ENCODE peak calls at places on chromosomes 11 and 22, in ten cellular contexts. N is NCI-H1930; S is T1000; C is lower lobe of right lung; L is endodermal cell; Y is activated T-cell treated with anti-CD3 and anti-CD28 coated beads, Interleukin-2, amount 50 U/mL, for 72 hours; J is stimulated activated CD4-positive, alpha-beta T cell treated with anti-CD3 and anti-CD28 coated beads, Interleukin-15, amount 100 ng/mL, for 24 hours; G is NCI-H69; T is neural progenitor cell; D is non-pigmented ciliary epithelial cell. I is an unnamed sample.

GRCh38 chr22:40684728-40685127 is 5.4 kb downstream of the MCHR1 start:
- DNase-seq in N (no peak), S (no peak), C (no peak), L (peak; percentile 93), Y (no peak), J (peak; percentile 9), G (peak; percentile 83), T (no peak), D (no peak), I (no peak)

GRCh38 chr11:16820324-16821092 is 82.1 kb downstream of the C11orf58 start:
- DNase-seq in N (no peak), S (peak; percentile 74), C (peak; percentile 81), L (peak; percentile 95), Y (peak; percentile 38), J (peak; percentile 85), G (peak; percentile 89), T (peak; percentile 90), D (peak; percentile 43), I (peak; percentile 58)

GRCh38 chr11:123653997-123654565 is 343 bp downstream of the SCN3B start:
- DNase-seq in N (peak; percentile 37), S (no peak), C (peak; percentile 54), L (peak; percentile 89), Y (peak; percentile 48), J (peak; percentile 50), G (peak; percentile 81), T (peak; percentile 74), D (no peak), I (peak; percentile 28)

GRCh38 chr11:27124514-27125264 is 84.1 kb downstream of the BBOX1 start:
- DNase-seq in N (no peak), S (no peak), C (no peak), L (no peak), Y (no peak), J (no peak), G (peak; percentile 60), T (no peak), D (peak; percentile 22), I (no peak)

GRCh38 chr11:61507012-61507768 is 1.4 kb upstream of the LRRC10B start:
- DNase-seq in N (no peak), S (no peak), C (no peak), L (no peak), Y (no peak), J (no peak), G (peak; percentile 53), T (peak; percentile 56), D (no peak), I (no peak)

GRCh38 chr11:117218133-117218915 is 13.5 kb downstream of the PCSK7 start:
- DNase-seq in N (no peak), S (no peak), C (peak; percentile 14), L (no peak), Y (no peak), J (no peak), G (no peak), T (no peak), D (no peak), I (no peak)

GRCh38 chr22:19127329-19128008 is 3.6 kb upstream of the TSSK2 start:
- DNase-seq in N (no peak), S (no peak), C (no peak), L (no peak), Y (no peak), J (no peak), G (peak; percentile 41), T (no peak), D (no peak), I (no peak)

GRCh38 chr11:129728571-129728970 is 87.1 kb upstream of the TMEM45B start:
- DNase-seq in N (no peak), S (no peak), C (no peak), L (no peak), Y (no peak), J (no peak), G (peak; percentile 92), T (no peak), D (no peak), I (peak; percentile 43)

GRCh38 chr22:43550024-43550620 is 138.3 kb downstream of the MPPED1 start:
- DNase-seq in N (no peak), S (no peak), C (no peak), L (peak; percentile 37), Y (no peak), J (no peak), G (no peak), T (no peak), D (no peak), I (no peak)

GRCh38 chr11:119863236-119863635 is 134.2 kb upstream of the NECTIN1 start:
- DNase-seq in N (no peak), S (no peak), C (no peak), L (no peak), Y (no peak), J (no peak), G (no peak), T (no peak), D (no peak), I (no peak)

GRCh38 chr11:69854719-69855118 is 35.5 kb upstream of the FGF3 start:
- DNase-seq in N (no peak), S (no peak), C (no peak), L (no peak), Y (no peak), J (no peak), G (no peak), T (no peak), D (peak; percentile 30), I (peak; percentile 60)

GRCh38 chr11:126890561-126890960 is 110.0 kb downstream of the KIRREL3 start:
- DNase-seq in N (no peak), S (no peak), C (no peak), L (peak; percentile 77), Y (no peak), J (no peak), G (no peak), T (peak; percentile 69), D (no peak), I (no peak)

GRCh38 chr11:59510917-59511589 is at the start of gene OR4D9:
- DNase-seq in N (no peak), S (no peak), C (no peak), L (no peak), Y (no peak), J (no peak), G (no peak), T (no peak), D (no peak), I (no peak)

GRCh38 chr11:113255096-113255495 is 59.3 kb upstream of the TTC12 start:
- DNase-seq in N (no peak), S (no peak), C (no peak), L (no peak), Y (no peak), J (no peak), G (no peak), T (no peak), D (no peak), I (no peak)

GRCh38 chr22:45880732-45881523 is 96.0 kb downstream of the WNT7B start:
- DNase-seq in N (no peak), S (no peak), C (peak; percentile 37), L (peak; percentile 52), Y (no peak), J (no peak), G (no peak), T (peak; percentile 55), D (no peak), I (no peak)

GRCh38 chr11:69286358-69287327 is 7.3 kb upstream of the MYEOV start:
- DNase-seq in N (no peak), S (no peak), C (no peak), L (peak; percentile 78), Y (no peak), J (no peak), G (no peak), T (peak; percentile 51), D (no peak), I (no peak)

GRCh38 chr11:991711-992307 is 44.7 kb downstream of the MUC6 start:
- DNase-seq in N (no peak), S (no peak), C (no peak), L (no peak), Y (no peak), J (no peak), G (no peak), T (no peak), D (no peak), I (no peak)

GRCh38 chr11:26993965-26994446 is at the start of gene FIBIN:
- DNase-seq in N (no peak), S (no peak), C (peak; percentile 46), L (peak; percentile 77), Y (no peak), J (no peak), G (peak; percentile 91), T (peak; percentile 35), D (peak; percentile 59), I (no peak)

GRCh38 chr11:1153105-1153950 is 4.4 kb upstream of the MUC5AC start:
- DNase-seq in N (no peak), S (no peak), C (no peak), L (peak; percentile 47), Y (no peak), J (no peak), G (peak; percentile 67), T (no peak), D (no peak), I (peak; percentile 65)

GRCh38 chr11:76270387-76270786 is 64.1 kb upstream of the WNT11 start:
- DNase-seq in N (no peak), S (no peak), C (no peak), L (no peak), Y (no peak), J (no peak), G (peak; percentile 15), T (no peak), D (no peak), I (no peak)

GRCh38 chr11:3939211-3939610 is 83.7 kb downstream of the STIM1 start:
- DNase-seq in N (no peak), S (no peak), C (no peak), L (no peak), Y (no peak), J (no peak), G (no peak), T (no peak), D (peak; percentile 80), I (no peak)

GRCh38 chr11:128519353-128519752 is 68.0 kb downstream of the ETS1 start:
- DNase-seq in N (no peak), S (no peak), C (no peak), L (no peak), Y (no peak), J (no peak), G (peak; percentile 33), T (no peak), D (no peak), I (no peak)

GRCh38 chr22:19872779-19873137 is 18.1 kb upstream of the GNB1L start:
- DNase-seq in N (no peak), S (no peak), C (peak; percentile 43), L (peak; percentile 69), Y (no peak), J (no peak), G (peak; percentile 62), T (no peak), D (no peak), I (no peak)

GRCh38 chr22:38406617-38407016 is 48.4 kb downstream of the KCNJ4 start:
- DNase-seq in N (no peak), S (no peak), C (no peak), L (no peak), Y (no peak), J (no peak), G (no peak), T (no peak), D (no peak), I (no peak)

GRCh38 chr22:35684270-35684700 is 33.4 kb upstream of the APOL5 start:
- DNase-seq in N (no peak), S (no peak), C (no peak), L (peak; percentile 75), Y (no peak), J (no peak), G (peak; percentile 55), T (peak; percentile 67), D (no peak), I (no peak)

GRCh38 chr11:119051440-119052162 is 5.4 kb downstream of the HYOU1 start:
- DNase-seq in N (no peak), S (no peak), C (no peak), L (no peak), Y (peak; percentile 19), J (peak; percentile 41), G (no peak), T (no peak), D (no peak), I (no peak)

GRCh38 chr11:131536159-131536558 is 165.7 kb downstream of the NTM start:
- DNase-seq in N (no peak), S (no peak), C (no peak), L (no peak), Y (no peak), J (no peak), G (no peak), T (no peak), D (no peak), I (no peak)

GRCh38 chr22:25402501-25403283 is 161.8 kb upstream of the GRK3 start:
- DNase-seq in N (no peak), S (no peak), C (no peak), L (no peak), Y (no peak), J (no peak), G (peak; percentile 60), T (no peak), D (no peak), I (no peak)